ENCODE peak calls at places on chromosomes 13 and 19, in nine cellular contexts. I is adrenal gland, J is uterus, C is heart left ventricle, Y is testis, A is sigmoid colon, W is IMR-90, X is tibial nerve, R is transverse colon. Z is an unnamed sample.

GRCh38 chr13:62910541-62910940 is 1494.9 kb upstream of the PCDH20 start:
- DNase-seq in J (no peak), A (no peak), R (no peak), C (no peak), W (no peak), I (no peak), X (no peak), Y (no peak), Z (no peak)

GRCh38 chr13:104954210-104954609 is 1581.3 kb downstream of the EFNB2 start:
- DNase-seq in Y (no peak), R (no peak), C (no peak), J (no peak), A (no peak), X (no peak), W (no peak), I (no peak), Z (no peak)

GRCh38 chr19:53463263-53463662 is 4.3 kb upstream of the ZNF813 start:
- DNase-seq in Y (peak), R (peak), I (peak), X (no peak), W (peak), A (peak), C (peak), J (peak), Z (no peak)

GRCh38 chr19:8631425-8631819 is 989 bp downstream of the NFILZ start:
- DNase-seq in X (no peak), Y (no peak), W (peak), R (peak), I (no peak), C (peak), A (no peak), J (peak), Z (no peak)

GRCh38 chr19:47613165-47614146 is 4.5 kb downstream of the BICRA start:
- DNase-seq in J (peak), C (no peak), I (no peak), W (peak), X (no peak), Y (no peak), R (no peak), A (peak), Z (peak)

GRCh38 chr13:111791131-111791530 is 275.8 kb upstream of the SOX1 start:
- DNase-seq in W (no peak), A (no peak), X (no peak), Y (no peak), I (no peak), C (no peak), J (no peak), R (no peak), Z (no peak)

GRCh38 chr13:45439781-45440462 is 21.7 kb upstream of the SLC25A30 start:
- DNase-seq in J (no peak), I (no peak), X (no peak), C (no peak), A (no peak), Y (no peak), W (no peak), R (no peak), Z (no peak)

GRCh38 chr19:47473336-47473735 is 1.6 kb upstream of the SLC8A2 start:
- DNase-seq in J (no peak), X (no peak), R (no peak), A (no peak), C (peak), I (no peak), Y (no peak), W (no peak), Z (no peak)

GRCh38 chr19:51317381-51317780 is 5.9 kb downstream of the IGLON5 start:
- DNase-seq in W (no peak), A (no peak), J (no peak), I (no peak), Y (no peak), X (no peak), R (no peak), C (no peak), Z (peak)

GRCh38 chr19:13884726-13885591 is 8.0 kb downstream of the NANOS3 start:
- DNase-seq in Y (peak), C (no peak), J (no peak), X (peak), A (no peak), R (peak), W (no peak), I (no peak), Z (no peak)

GRCh38 chr19:38245826-38246498 is 10.2 kb downstream of the PPP1R14A start:
- DNase-seq in R (no peak), J (no peak), I (no peak), W (peak), Y (peak), X (no peak), C (no peak), A (no peak), Z (no peak)

GRCh38 chr13:76717092-76717491 is 169.1 kb downstream of the KCTD12 start:
- DNase-seq in J (no peak), A (no peak), Y (no peak), C (no peak), W (peak), R (no peak), I (no peak), X (no peak), Z (no peak)

GRCh38 chr13:110616103-110617101 is 1.1 kb downstream of the NAXD start:
- DNase-seq in R (peak), A (no peak), I (peak), Y (peak), W (peak), C (no peak), X (no peak), J (no peak), Z (peak)

GRCh38 chr13:100423375-100423774 is 165.2 kb downstream of the GGACT start:
- DNase-seq in X (no peak), J (no peak), Y (no peak), R (no peak), I (no peak), C (no peak), W (peak), A (no peak), Z (no peak)

GRCh38 chr13:29597701-29598100 is 2.2 kb upstream of the SLC7A1 start:
- DNase-seq in A (no peak), W (no peak), J (no peak), Y (no peak), C (no peak), R (no peak), I (no peak), X (no peak), Z (no peak)

GRCh38 chr19:374183-374885 is 29.7 kb upstream of the MIER2 start:
- DNase-seq in Y (no peak), A (peak), X (no peak), W (no peak), C (peak), I (no peak), R (no peak), J (no peak), Z (no peak)

GRCh38 chr13:59133903-59134302 is 1029.8 kb downstream of the DIAPH3 start:
- DNase-seq in R (no peak), J (no peak), X (no peak), C (no peak), I (no peak), Y (no peak), W (no peak), A (no peak), Z (no peak)

GRCh38 chr19:7528522-7529245 is 6.3 kb downstream of the MCOLN1 start:
- DNase-seq in X (no peak), A (no peak), J (no peak), R (no peak), Y (no peak), W (no peak), C (peak), I (no peak), Z (no peak)

GRCh38 chr19:53947624-53948023 is 15.1 kb upstream of the CACNG8 start:
- DNase-seq in J (no peak), I (no peak), C (no peak), X (no peak), R (no peak), A (no peak), W (no peak), Y (no peak), Z (peak)

GRCh38 chr19:33550741-33551140 is 29.1 kb upstream of the PEPD start:
- DNase-seq in J (no peak), X (no peak), I (no peak), W (no peak), C (no peak), R (no peak), A (peak), Y (no peak), Z (no peak)

GRCh38 chr13:82698383-82698782 is 1183.9 kb downstream of the SLITRK1 start:
- DNase-seq in J (no peak), R (no peak), A (no peak), C (no peak), X (no peak), I (no peak), Y (no peak), W (no peak), Z (no peak)

GRCh38 chr13:43191561-43191960 is 168.2 kb downstream of the DNAJC15 start:
- DNase-seq in Y (no peak), A (no peak), X (no peak), J (no peak), W (no peak), R (no peak), I (no peak), C (no peak), Z (no peak)

GRCh38 chr19:1967087-1967608 is 26.2 kb downstream of the CSNK1G2 start:
- DNase-seq in I (no peak), R (no peak), X (no peak), C (no peak), J (no peak), A (no peak), W (no peak), Y (no peak), Z (no peak)

DNA sequence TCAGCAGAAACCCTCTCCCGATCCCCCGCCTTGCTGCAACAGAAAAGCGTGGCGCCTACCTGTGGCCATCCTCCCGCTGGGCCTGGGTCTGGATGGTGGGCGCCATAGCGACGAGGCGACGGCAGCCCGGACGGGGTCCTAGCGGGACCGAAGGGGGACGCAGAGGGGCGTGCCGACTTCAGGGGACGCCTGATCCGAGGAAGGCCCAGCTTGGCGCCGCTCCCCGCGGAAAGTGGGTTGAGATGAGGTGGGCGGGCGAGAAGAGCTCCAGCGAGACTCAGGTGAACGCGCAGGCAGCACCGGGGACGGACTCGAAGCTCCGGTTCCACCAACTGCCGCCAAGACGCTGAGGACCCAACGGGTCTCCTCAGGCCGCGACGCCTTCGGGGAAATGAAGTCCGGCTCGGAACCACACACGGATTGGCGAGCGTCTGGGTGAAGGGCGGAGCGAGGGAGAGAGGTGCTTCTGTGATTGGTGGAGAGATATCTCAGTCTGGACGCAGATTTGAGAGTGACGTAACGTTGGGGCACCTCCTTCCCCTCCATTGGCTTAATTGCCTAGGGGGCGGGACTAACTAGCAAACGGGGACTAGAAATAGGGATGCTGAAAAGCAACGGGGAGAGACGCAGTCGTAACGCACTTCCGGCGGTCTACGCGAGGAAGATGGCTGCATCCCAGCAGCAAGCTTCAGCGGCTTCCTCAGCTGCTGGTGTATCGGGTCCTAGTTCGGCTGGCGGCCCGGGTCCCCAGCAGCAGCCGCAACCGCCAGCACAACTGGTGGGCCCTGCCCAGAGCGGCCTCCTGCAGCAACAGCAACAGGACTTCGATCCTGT is at the start of the genes MED29 and PAF1:
- DNase-seq in C (peak), J (peak), I (peak), A (peak), Y (peak), X (peak), R (peak), W (peak), Z (peak)
- TF ChIP-seq POLR2A in C (peak), J (peak), I (peak), A (peak), Y (peak), X (peak), R (peak), W (peak), Z (peak)

GRCh38 chr13:26951581-26952177 is 191.1 kb upstream of the GPR12 start:
- DNase-seq in I (peak), J (no peak), C (no peak), Y (peak), X (no peak), A (no peak), W (no peak), R (peak), Z (no peak)
- TF ChIP-seq POLR2A in I (no peak), J (no peak), C (no peak), Y (no peak), X (no peak), A (peak), W (no peak), R (peak), Z (no peak)

GRCh38 chr19:55477905-55478304 is 1.5 kb downstream of the ZNF628 start:
- DNase-seq in J (no peak), A (no peak), W (no peak), I (peak), X (no peak), C (no peak), R (no peak), Y (no peak), Z (no peak)

GRCh38 chr19:55474269-55475265 is 1.9 kb upstream of the ZNF628 start:
- DNase-seq in C (no peak), A (no peak), W (no peak), X (no peak), J (no peak), Y (no peak), I (no peak), R (no peak), Z (no peak)

GRCh38 chr19:55478364-55478763 is 1.9 kb downstream of the ZNF628 start:
- DNase-seq in Y (no peak), C (no peak), I (no peak), X (no peak), A (no peak), R (no peak), J (no peak), W (no peak), Z (no peak)

GRCh38 chr19:55473613-55474012 is 2.8 kb upstream of the ZNF628 start:
- DNase-seq in W (no peak), Y (no peak), C (no peak), J (no peak), X (no peak), I (no peak), R (no peak), A (no peak), Z (no peak)

GRCh38 chr19:55476100-55476775 is at the start of gene ZNF628:
- DNase-seq in X (peak), J (peak), W (peak), R (peak), I (peak), A (peak), C (peak), Y (peak), Z (peak)
- TF ChIP-seq POLR2A in X (peak), J (peak), W (peak), R (peak), I (peak), A (peak), C (peak), Y (peak), Z (peak)

GRCh38 chr13:113448885-113449692 is 4.2 kb downstream of the ADPRHL1 start:
- DNase-seq in W (no peak), I (peak), A (peak), Y (peak), X (no peak), J (peak), C (no peak), R (peak), Z (peak)
- TF ChIP-seq POLR2A in W (no peak), I (no peak), A (no peak), Y (no peak), X (no peak), J (no peak), C (no peak), R (peak), Z (no peak)

GRCh38 chr19:43622956-43623355 is 3.5 kb upstream of the ZNF428 start:
- DNase-seq in I (no peak), C (no peak), R (no peak), X (no peak), Y (no peak), W (no peak), A (no peak), J (no peak), Z (no peak)
- TF ChIP-seq POLR2A in I (no peak), C (no peak), R (no peak), X (no peak), Y (no peak), W (no peak), A (no peak), J (no peak), Z (no peak)

GRCh38 chr13:27203854-27204253 is 32.2 kb upstream of the USP12 start:
- DNase-seq in R (no peak), W (peak), J (no peak), A (no peak), I (no peak), C (no peak), Y (no peak), X (no peak), Z (peak)

GRCh38 chr13:27200413-27201066 is 28.9 kb upstream of the USP12 start:
- DNase-seq in I (no peak), J (no peak), R (no peak), A (no peak), Y (no peak), X (no peak), C (no peak), W (no peak), Z (no peak)

GRCh38 chr13:27201661-27202060 is 30.1 kb upstream of the USP12 start:
- DNase-seq in R (no peak), X (no peak), I (no peak), C (no peak), A (no peak), J (no peak), W (peak), Y (no peak), Z (no peak)

GRCh38 chr13:27199691-27200090 is 28.1 kb upstream of the USP12 start:
- DNase-seq in W (no peak), J (no peak), A (no peak), C (no peak), Y (no peak), X (no peak), I (no peak), R (no peak), Z (no peak)

DNA sequence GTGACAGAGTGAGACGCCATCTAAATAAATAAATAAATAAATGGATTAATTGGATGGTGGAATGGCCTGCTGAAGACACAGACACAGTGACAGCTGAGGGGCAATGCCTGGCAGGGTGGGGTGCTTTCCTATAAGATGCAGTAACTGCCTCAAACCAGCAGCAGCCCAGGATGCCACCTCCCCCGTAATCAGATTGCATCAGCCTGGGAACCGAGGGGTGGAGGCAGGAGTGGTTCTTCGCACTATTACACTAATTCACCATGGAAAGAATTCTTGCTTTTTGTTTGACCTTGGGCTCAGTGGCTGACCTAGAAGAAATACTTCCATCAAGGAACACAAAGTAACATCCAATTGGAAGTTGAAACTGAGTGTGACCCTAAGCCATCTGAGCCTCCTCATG is 31.6 kb upstream of the USP12 start:
- DNase-seq in Y (no peak), X (no peak), C (no peak), I (no peak), W (no peak), R (no peak), A (no peak), J (no peak), Z (no peak)
- TF ChIP-seq POLR2A in Y (no peak), X (no peak), C (no peak), I (no peak), W (no peak), R (no peak), A (no peak), J (no peak), Z (no peak)

DNA sequence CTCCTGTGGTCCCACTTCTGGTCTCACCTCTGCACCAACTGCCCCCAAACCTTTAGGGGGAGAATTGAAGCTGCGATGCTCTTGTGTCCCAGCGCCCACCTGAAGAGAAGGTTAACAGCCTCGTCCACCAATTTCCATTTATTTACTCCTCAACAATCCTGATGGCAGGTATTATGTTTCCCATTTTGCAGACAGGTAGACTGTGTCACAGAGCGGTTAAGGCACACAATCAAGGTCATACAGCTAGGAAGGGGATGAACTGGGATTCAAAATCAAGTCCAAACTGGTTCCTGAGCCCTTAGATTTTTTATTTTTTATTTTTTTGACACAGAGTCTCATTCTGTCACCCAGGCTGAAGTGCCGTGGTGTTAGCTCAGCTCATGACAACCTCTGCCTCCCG is 6.2 kb downstream of the DNASE2 start:
- DNase-seq in C (no peak), W (no peak), A (no peak), Y (no peak), R (no peak), X (no peak), J (no peak), I (no peak), Z (no peak)
- TF ChIP-seq POLR2A in C (no peak), W (no peak), A (no peak), Y (no peak), R (no peak), X (no peak), J (no peak), I (no peak), Z (no peak)

Z was measured in erythroblast.